ENCODE peak calls at places on chromosomes 13 and 19, in four cellular contexts. B, U, V and I are unnamed samples.

GRCh38 chr19:10227215-10227971 is 3.7 kb downstream of the S1PR2 start:
- DNase-seq in B (no peak), V (no peak), U (peak; percentile 55), I (peak; percentile 34)

GRCh38 chr13:108369412-108369811 is 99.9 kb downstream of the TNFSF13B start:
- DNase-seq in V (no peak), U (no peak), B (no peak), I (no peak)

GRCh38 chr13:31875134-31875533 is 135.8 kb downstream of the RXFP2 start:
- DNase-seq in U (no peak), V (no peak), B (no peak), I (no peak)

GRCh38 chr13:37869756-37870488 is at the start of gene TRPC4:
- DNase-seq in V (peak; percentile 59), U (peak; percentile 84), B (peak; percentile 78), I (peak; percentile 91)

GRCh38 chr13:33125821-33126570 is 109.8 kb downstream of the KL start:
- DNase-seq in B (no peak), V (peak; percentile 97), U (peak; percentile 61), I (peak; percentile 97)

GRCh38 chr13:52924241-52925148 is 76.1 kb upstream of the PCDH8 start:
- DNase-seq in B (no peak), V (no peak), U (no peak), I (no peak)

GRCh38 chr13:110287031-110287828 is 19.7 kb downstream of the COL4A1 start:
- DNase-seq in U (no peak), V (no peak), B (no peak), I (no peak)

GRCh38 chr13:107977175-107977574 is 238.2 kb downstream of the LIG4 start:
- DNase-seq in V (no peak), B (no peak), U (no peak), I (peak; percentile 12)

GRCh38 chr19:13430790-13431582 is 75.3 kb downstream of the CACNA1A start:
- DNase-seq in U (peak; percentile 71), B (peak; percentile 85), V (peak; percentile 42), I (peak; percentile 76)

GRCh38 chr19:16922592-16922934 is 33.8 kb downstream of the F2RL3 start:
- DNase-seq in U (no peak), V (no peak), B (no peak), I (no peak)

GRCh38 chr13:56189439-56189838 is 951.3 kb upstream of the PRR20A start:
- DNase-seq in V (no peak), B (no peak), U (no peak), I (peak; percentile 17)

GRCh38 chr19:46659151-46660007 is 1.6 kb downstream of the DACT3 start:
- DNase-seq in V (no peak), U (peak; percentile 66), B (peak; percentile 71), I (peak; percentile 73)

GRCh38 chr13:59261928-59262488 is 901.7 kb downstream of the DIAPH3 start:
- DNase-seq in U (peak; percentile 30), V (peak; percentile 12), B (peak; percentile 49), I (peak; percentile 80)
- H4K5ac ChIP-seq in U (no peak overlapping the region), V (no peak overlapping the region), B (no peak overlapping the region), I (no peak overlapping the region)

DNA sequence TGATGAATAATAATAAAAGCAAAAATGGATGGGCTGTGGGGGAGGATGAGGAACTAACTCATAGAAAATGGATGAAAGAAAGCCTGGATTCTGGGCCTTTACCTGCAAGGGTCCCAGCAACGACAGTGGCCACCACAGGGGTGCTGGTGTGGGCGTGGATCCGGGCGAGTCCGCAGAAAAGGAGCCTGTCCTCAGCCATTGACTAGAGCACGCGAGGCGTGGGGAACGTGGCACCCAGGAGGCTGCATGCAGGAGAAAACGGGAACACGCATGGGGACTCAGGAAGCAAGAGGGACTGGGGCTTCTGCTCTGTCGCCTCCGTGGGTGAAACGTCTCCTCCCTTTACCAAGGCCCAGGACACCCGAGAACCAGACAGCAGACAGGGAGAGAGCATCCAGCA is 25.8 kb upstream of the DPRX start:
- DNase-seq in V (no peak), B (no peak), U (no peak), I (no peak)
- H2BK120ac ChIP-seq in V (no peak overlapping the region), B (peak overlapping the region; percentile 13), U (no peak overlapping the region), I (no peak overlapping the region)

GRCh38 chr19:51694318-51695085 is 1.4 kb downstream of the SPACA6 start:
- DNase-seq in V (no peak), B (no peak), U (no peak), I (no peak)

GRCh38 chr19:51696606-51697005 is 3.5 kb downstream of the SPACA6 start:
- DNase-seq in V (no peak), U (no peak), B (no peak), I (no peak)

GRCh38 chr19:51695088-51695487 is 2.0 kb downstream of the SPACA6 start:
- DNase-seq in B (no peak), U (no peak), V (no peak), I (no peak)

GRCh38 chr19:51697169-51697776 is 4.1 kb downstream of the SPACA6 start:
- DNase-seq in U (no peak), V (no peak), B (no peak), I (no peak)

DNA sequence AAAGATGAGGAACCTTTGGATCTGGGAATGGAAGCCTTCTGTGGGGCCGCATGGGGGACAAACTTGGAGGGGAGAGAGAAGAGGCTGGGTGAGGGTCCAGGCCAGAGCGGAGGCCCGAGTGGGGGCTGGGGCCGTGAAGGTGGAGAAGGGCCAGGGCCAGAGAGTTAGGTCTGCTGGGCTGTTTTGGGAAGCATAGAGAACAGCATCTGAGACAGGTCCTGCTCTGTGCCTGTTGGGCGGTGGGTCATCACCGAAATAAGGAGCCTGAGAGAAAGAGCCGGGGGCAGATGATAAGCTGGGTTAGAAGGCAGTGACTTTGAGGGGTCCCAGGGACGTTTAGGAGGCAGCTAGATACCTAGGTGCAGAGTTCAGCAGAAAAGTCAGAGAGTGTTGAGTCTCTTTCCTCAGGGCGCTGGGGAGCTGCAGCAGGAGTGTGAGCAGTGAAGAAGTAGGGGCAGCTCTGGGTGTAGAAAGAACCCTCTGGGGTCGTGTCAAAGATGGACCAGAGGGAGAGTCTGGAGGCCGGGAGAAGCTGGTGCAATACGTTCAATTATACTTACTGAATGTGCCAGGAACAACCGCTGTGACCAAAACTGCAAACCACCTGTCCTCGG is 2.7 kb downstream of the SPACA6 start:
- DNase-seq in V (no peak), B (no peak), U (no peak), I (no peak)
- H4K5ac ChIP-seq in V (no peak overlapping the region), B (no peak overlapping the region), U (no peak overlapping the region), I (no peak overlapping the region)

DNA sequence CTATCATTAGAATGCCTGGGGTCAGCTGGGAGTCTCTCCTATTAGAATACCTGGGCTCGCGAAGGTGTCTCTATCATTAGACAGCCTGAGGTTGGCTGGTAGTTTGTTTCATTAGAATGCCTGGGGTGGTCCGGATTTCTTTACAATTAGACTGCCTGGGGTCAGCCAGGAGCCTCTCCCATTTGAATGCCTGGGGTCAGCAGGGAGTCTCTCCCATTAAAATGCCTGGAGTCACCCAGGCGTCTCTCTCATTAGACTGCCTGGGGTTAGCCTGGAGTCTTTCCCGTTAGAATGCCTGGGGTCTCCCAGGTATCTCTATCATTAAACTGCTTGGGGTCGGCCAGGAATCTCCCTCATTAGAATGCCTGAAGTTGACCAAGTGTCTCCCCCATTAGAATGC is 1458.3 kb downstream of the UQCRFS1 start:
- DNase-seq in U (no peak), B (no peak), V (no peak), I (no peak)
- H2BK120ac ChIP-seq in U (no peak overlapping the region), B (no peak overlapping the region), V (no peak overlapping the region), I (no peak overlapping the region)

GRCh38 chr13:43732726-43733125 is 54.0 kb downstream of the ENOX1 start:
- DNase-seq in V (no peak), B (no peak), U (no peak), I (no peak)
- H4K5ac ChIP-seq in V (no peak overlapping the region), B (no peak overlapping the region), U (no peak overlapping the region), I (no peak overlapping the region)

GRCh38 chr19:32407004-32407992 is 1.7 kb downstream of the DPY19L3 start:
- DNase-seq in B (no peak), V (peak; percentile 37), U (no peak), I (peak; percentile 10)

GRCh38 chr19:32404213-32404938 is 1.2 kb upstream of the DPY19L3 start:
- DNase-seq in U (peak; percentile 33), V (no peak), B (no peak), I (peak; percentile 77)

GRCh38 chr19:32406161-32407003 is 812 bp downstream of the DPY19L3 start:
- DNase-seq in U (no peak), V (no peak), B (no peak), I (no peak)

GRCh38 chr19:32404939-32405430 is 585 bp upstream of the DPY19L3 start:
- DNase-seq in V (peak; percentile 26), U (no peak), B (peak; percentile 67), I (no peak)

GRCh38 chr19:32405431-32406160 is at the start of gene DPY19L3:
- DNase-seq in V (peak; percentile 91), B (peak; percentile 98), U (peak; percentile 94), I (peak; percentile 95)
- H2BK120ac ChIP-seq in V (peak within 1 kb of the TSS; percentile 72), B (no peak within 1 kb of the TSS), U (no peak within 1 kb of the TSS), I (peak within 1 kb of the TSS; percentile 75)